ENCODE peak calls at places on chromosomes 2 and 18, in four cellular contexts. S is K562, O is GM12878, X is HepG2. C is an unnamed sample.

GRCh38 chr2:158797963-158798700 is 3.0 kb downstream of the DAPL1 start:
- DNase-seq in S (no peak), O (no peak), X (no peak), C (no peak)

GRCh38 chr2:106963893-106964292 is 77.9 kb upstream of the ST6GAL2 start:
- DNase-seq in S (no peak), O (no peak), X (no peak), C (no peak)

GRCh38 chr18:5885337-5885736 is 10.0 kb downstream of the TMEM200C start:
- DNase-seq in S (no peak), O (no peak), X (no peak), C (no peak)

GRCh38 chr2:71742953-71743601 is 289.7 kb downstream of the DYSF start:
- DNase-seq in S (peak; percentile 79), O (no peak), X (no peak), C (no peak)

GRCh38 chr2:10837532-10838266 is 25.1 kb upstream of the PDIA6 start:
- DNase-seq in S (no peak), O (no peak), X (no peak), C (no peak)

GRCh38 chr18:50444539-50444938 is 69.7 kb downstream of the SKA1 start:
- DNase-seq in S (no peak), O (no peak), X (no peak), C (no peak)

GRCh38 chr2:50922506-50922905 is 109.4 kb downstream of the NRXN1 start:
- DNase-seq in S (no peak), O (no peak), X (no peak), C (no peak)

GRCh38 chr2:47654790-47655562 is 128.0 kb upstream of the MSH6 start:
- DNase-seq in S (no peak), O (peak; percentile 60), X (no peak), C (no peak)

GRCh38 chr2:85768713-85769112 is 14.9 kb downstream of the ATOH8 start:
- DNase-seq in S (peak; percentile 39), O (no peak), X (no peak), C (peak; percentile 55)

GRCh38 chr2:62811972-62812371 is 106.5 kb downstream of the EHBP1 start:
- DNase-seq in S (no peak), O (no peak), X (no peak), C (no peak)

GRCh38 chr2:207401338-207401737 is 128.4 kb upstream of the CREB1 start:
- DNase-seq in S (no peak), O (no peak), X (no peak), C (no peak)

GRCh38 chr2:171894612-171894947 is 536 bp upstream of the SLC25A12 start:
- DNase-seq in S (no peak), O (no peak), X (no peak), C (no peak)

GRCh38 chr18:28013064-28013463 is 163.9 kb downstream of the CDH2 start:
- DNase-seq in S (no peak), O (no peak), X (peak; percentile 13), C (no peak)

GRCh38 chr2:3033315-3033714 is 344.3 kb downstream of the EIPR1 start:
- DNase-seq in S (no peak), O (no peak), X (no peak), C (no peak)

GRCh38 chr2:71607490-71607889 is 154.1 kb downstream of the DYSF start:
- DNase-seq in S (no peak), O (no peak), X (no peak), C (peak; percentile 1)

GRCh38 chr2:235745597-235745996 is 251.8 kb downstream of the AGAP1 start:
- DNase-seq in S (no peak), O (no peak), X (no peak), C (no peak)

GRCh38 chr18:14933049-14933851 is 185.3 kb downstream of the ANKRD30B start:
- DNase-seq in S (no peak), O (no peak), X (no peak), C (no peak)

GRCh38 chr2:6073260-6074141 is 381.3 kb downstream of the SOX11 start:
- DNase-seq in S (no peak), O (no peak), X (no peak), C (no peak)

GRCh38 chr2:9630001-9630749 is 622 bp downstream of the YWHAQ start:
- DNase-seq in S (no peak), O (no peak), X (peak; percentile 73), C (peak; percentile 86)

GRCh38 chr18:13183790-13184189 is 34.8 kb upstream of the LDLRAD4 start:
- DNase-seq in S (no peak), O (no peak), X (no peak), C (no peak)

GRCh38 chr2:29267710-29268109 is 152.5 kb downstream of the CLIP4 start:
- DNase-seq in S (no peak), O (no peak), X (no peak), C (no peak)

GRCh38 chr2:174669321-174669720 is 71.7 kb upstream of the WIPF1 start:
- DNase-seq in S (no peak), O (no peak), X (no peak), C (no peak)

GRCh38 chr18:67733094-67733493 is 216.6 kb upstream of the DSEL start:
- DNase-seq in S (no peak), O (no peak), X (no peak), C (no peak)

GRCh38 chr2:99806758-99807157 is 316.9 kb upstream of the REV1 start:
- DNase-seq in S (no peak), O (no peak), X (peak; percentile 14), C (no peak)

GRCh38 chr2:241072553-241073165 is 29.4 kb downstream of the MTERF4 start:
- DNase-seq in S (no peak), O (no peak), X (no peak), C (no peak)

GRCh38 chr18:24704921-24705620 is 244.6 kb downstream of the HRH4 start:
- DNase-seq in S (no peak), O (no peak), X (no peak), C (no peak)

GRCh38 chr2:152097291-152098032 is 1.4 kb downstream of the CACNB4 start:
- DNase-seq in S (no peak), O (no peak), X (peak; percentile 65), C (no peak)

GRCh38 chr2:152089238-152089637 is 9.6 kb downstream of the CACNB4 start:
- DNase-seq in S (no peak), O (no peak), X (no peak), C (no peak)

GRCh38 chr2:156340377-156340776 is 7.9 kb upstream of the NR4A2 start:
- DNase-seq in S (no peak), O (no peak), X (no peak), C (no peak)

GRCh38 chr2:136384541-136385303 is 266.8 kb upstream of the CXCR4 start:
- DNase-seq in S (peak; percentile 20), O (no peak), X (peak; percentile 35), C (peak; percentile 39)

GRCh38 chr2:30511122-30512083 is 64.4 kb downstream of the LCLAT1 start:
- DNase-seq in S (peak; percentile 26), O (no peak), X (peak; percentile 81), C (no peak)

GRCh38 chr2:98702896-98703620 is 27.9 kb downstream of the MGAT4A start:
- DNase-seq in S (no peak), O (no peak), X (no peak), C (no peak)

GRCh38 chr2:198615972-198616371 is 811.6 kb downstream of the PLCL1 start:
- DNase-seq in S (no peak), O (no peak), X (no peak), C (no peak)

GRCh38 chr2:181275643-181276070 is 181.5 kb upstream of the ITGA4 start:
- DNase-seq in S (no peak), O (no peak), X (no peak), C (peak; percentile 13)

GRCh38 chr18:9673296-9674251 is 34.5 kb upstream of the RAB31 start:
- DNase-seq in S (peak; percentile 55), O (peak; percentile 99), X (peak; percentile 86), C (no peak)
- TF ChIP-seq ETV6 in S (no peak), O (peak; percentile 91), X (no peak), C (no peak)

GRCh38 chr2:232628466-232629200 is 4.8 kb upstream of the EFHD1 start:
- DNase-seq in S (no peak), O (no peak), X (no peak), C (no peak)
- TF ChIP-seq ETV6 in S (no peak), O (no peak), X (no peak), C (no peak)

DNA sequence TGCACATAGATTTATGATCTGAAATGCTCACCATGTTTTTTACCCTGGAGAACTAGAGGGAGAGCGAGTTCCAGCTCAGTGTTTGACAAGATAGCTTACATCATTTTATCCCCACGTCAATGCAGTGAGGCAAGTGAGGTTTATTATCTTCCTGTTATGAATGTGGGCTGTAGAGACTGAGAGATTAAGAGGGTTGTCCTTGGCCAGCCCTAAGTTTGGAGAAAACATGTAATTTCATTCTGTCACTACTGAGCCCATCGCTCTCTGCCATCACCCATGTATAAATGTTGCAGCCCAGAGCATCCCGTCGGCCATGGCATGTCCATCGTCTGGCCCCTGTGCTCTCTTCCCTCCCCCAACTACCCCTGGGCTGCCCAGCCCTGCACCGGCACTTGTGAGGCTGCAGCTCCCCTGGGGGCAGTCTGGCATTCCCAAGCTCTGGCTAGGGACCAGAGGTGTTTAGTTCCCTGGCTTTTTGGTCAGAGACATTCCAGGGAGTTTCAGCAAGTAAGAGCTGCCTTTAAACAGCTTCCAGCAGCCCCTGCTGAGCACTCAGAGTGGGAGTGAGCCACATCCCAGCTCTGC is 136.7 kb downstream of the ANTXR1 start:
- DNase-seq in S (no peak), O (no peak), X (no peak), C (peak; percentile 62)
- TF ChIP-seq ETV6 in S (no peak), O (no peak), X (no peak), C (no peak)

DNA sequence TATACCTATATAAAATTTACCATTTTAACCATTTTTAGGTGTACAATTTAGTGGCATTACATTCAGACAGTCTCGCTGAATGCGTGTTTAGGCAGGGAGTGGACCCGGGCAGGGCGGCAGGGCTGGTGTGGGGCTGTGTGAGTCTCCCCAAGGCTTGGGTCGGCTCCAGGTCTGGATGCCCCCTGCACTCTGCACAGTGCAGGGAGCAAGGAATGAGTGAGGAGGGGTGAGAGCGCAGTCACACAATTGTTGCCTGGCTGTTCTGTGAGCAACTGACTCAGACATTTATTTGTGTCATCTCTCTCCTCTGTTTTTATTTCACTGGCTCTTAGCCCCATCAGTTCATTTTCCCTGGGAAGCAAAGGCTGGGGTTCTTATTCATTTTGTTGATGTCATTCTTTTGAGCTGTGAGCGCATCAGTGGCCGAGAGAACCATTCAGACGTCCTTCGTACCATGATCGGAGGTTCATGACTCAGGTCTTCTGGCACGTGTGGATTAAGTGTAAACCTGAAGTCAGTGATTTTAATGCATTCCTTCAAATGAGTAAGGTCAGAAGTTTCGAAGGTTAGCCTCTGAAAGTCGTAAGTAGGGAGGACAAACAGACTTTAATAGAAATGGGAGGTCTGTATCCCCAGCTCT is 61.1 kb downstream of the GATA6 start:
- DNase-seq in S (no peak), O (no peak), X (no peak), C (no peak)
- TF ChIP-seq ETV6 in S (no peak), O (no peak), X (no peak), C (no peak)

DNA sequence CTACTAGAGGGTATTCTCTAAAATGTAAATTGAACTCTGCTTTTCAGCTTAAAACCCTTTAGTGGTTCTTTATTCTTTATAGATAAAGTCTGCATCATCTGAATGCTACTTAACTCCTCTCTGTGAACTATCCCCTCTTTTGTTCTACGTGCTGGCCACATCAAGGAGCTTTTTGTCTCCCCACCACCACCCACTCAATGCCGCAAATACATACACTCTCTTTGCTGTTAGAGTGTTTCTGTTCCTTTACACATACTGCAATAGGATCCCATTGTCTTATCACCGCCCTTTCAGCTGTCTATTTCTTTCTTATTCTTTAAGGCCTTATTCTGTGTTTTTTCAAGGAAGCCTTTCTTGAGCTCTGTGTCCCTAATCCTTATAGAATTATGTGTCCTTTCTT is 83.3 kb downstream of the EML4 start:
- DNase-seq in S (no peak), O (no peak), X (no peak), C (no peak)
- TF ChIP-seq ETV6 in S (no peak), O (no peak), X (no peak), C (no peak)

C was measured in WTC11.